ENCODE peak calls at places on chromosomes 1 and 21, in four cellular contexts. One of them, this sample, is unnamed.

GRCh38 chr1:40939320-40940059 is 40.0 kb upstream of the CTPS1 start:
- DNase-seq in left lung: no peak
- DNase-seq in heart right ventricle: peak
- DNase-seq in fibroblast of lung: peak
- DNase-seq in this sample: peak

GRCh38 chr1:153353226-153353947 is 4.3 kb upstream of the S100A9 start:
- DNase-seq in left lung: no peak
- DNase-seq in heart right ventricle: no peak
- DNase-seq in fibroblast of lung: peak
- DNase-seq in this sample: no peak

GRCh38 chr1:150302338-150302737 is 8.7 kb downstream of the MRPS21 start:
- DNase-seq in left lung: no peak
- DNase-seq in heart right ventricle: no peak
- DNase-seq in fibroblast of lung: no peak
- DNase-seq in this sample: no peak

GRCh38 chr1:184483101-184483813 is 96.4 kb downstream of the C1orf21 start:
- DNase-seq in left lung: peak
- DNase-seq in heart right ventricle: peak
- DNase-seq in fibroblast of lung: peak
- DNase-seq in this sample: peak

GRCh38 chr1:53180226-53180625 is 16.4 kb upstream of the CPT2 start:
- DNase-seq in left lung: no peak
- DNase-seq in heart right ventricle: no peak
- DNase-seq in fibroblast of lung: peak
- DNase-seq in this sample: peak

GRCh38 chr1:45929257-45929687 is 125.9 kb downstream of the MAST2 start:
- DNase-seq in left lung: no peak
- DNase-seq in heart right ventricle: no peak
- DNase-seq in fibroblast of lung: peak
- DNase-seq in this sample: peak

GRCh38 chr1:21586926-21587601 is 77.8 kb downstream of the ALPL start:
- DNase-seq in left lung: peak
- DNase-seq in heart right ventricle: peak
- DNase-seq in fibroblast of lung: peak
- DNase-seq in this sample: peak

GRCh38 chr1:236808564-236809130 is 13.6 kb downstream of the MTR start:
- DNase-seq in left lung: no peak
- DNase-seq in heart right ventricle: no peak
- DNase-seq in fibroblast of lung: no peak
- DNase-seq in this sample: peak

GRCh38 chr21:35548904-35549615 is 500.0 kb upstream of the RUNX1 start:
- DNase-seq in left lung: no peak
- DNase-seq in heart right ventricle: no peak
- DNase-seq in fibroblast of lung: peak
- DNase-seq in this sample: no peak

GRCh38 chr1:219189021-219189824 is 15.5 kb downstream of the LYPLAL1 start:
- DNase-seq in left lung: no peak
- DNase-seq in heart right ventricle: no peak
- DNase-seq in fibroblast of lung: peak
- DNase-seq in this sample: peak

GRCh38 chr1:204447736-204448135 is 36.1 kb upstream of the PPP1R15B start:
- DNase-seq in left lung: no peak
- DNase-seq in heart right ventricle: no peak
- DNase-seq in fibroblast of lung: no peak
- DNase-seq in this sample: no peak

GRCh38 chr1:180522204-180522497 is 19.8 kb upstream of the ACBD6 start:
- DNase-seq in left lung: no peak
- DNase-seq in heart right ventricle: no peak
- DNase-seq in fibroblast of lung: peak
- DNase-seq in this sample: no peak

GRCh38 chr1:78011050-78011449 is 6.3 kb downstream of the DNAJB4 start:
- DNase-seq in left lung: no peak
- DNase-seq in heart right ventricle: no peak
- DNase-seq in fibroblast of lung: no peak
- DNase-seq in this sample: no peak

GRCh38 chr1:78009276-78009675 is 4.5 kb downstream of the DNAJB4 start:
- DNase-seq in left lung: no peak
- DNase-seq in heart right ventricle: no peak
- DNase-seq in fibroblast of lung: no peak
- DNase-seq in this sample: no peak

GRCh38 chr1:78007677-78008341 is 3.1 kb downstream of the DNAJB4 start:
- DNase-seq in left lung: no peak
- DNase-seq in heart right ventricle: no peak
- DNase-seq in fibroblast of lung: no peak
- DNase-seq in this sample: no peak

GRCh38 chr1:78006491-78006890 is 1.8 kb downstream of the DNAJB4 start:
- DNase-seq in left lung: no peak
- DNase-seq in heart right ventricle: no peak
- DNase-seq in fibroblast of lung: no peak
- DNase-seq in this sample: no peak

DNA sequence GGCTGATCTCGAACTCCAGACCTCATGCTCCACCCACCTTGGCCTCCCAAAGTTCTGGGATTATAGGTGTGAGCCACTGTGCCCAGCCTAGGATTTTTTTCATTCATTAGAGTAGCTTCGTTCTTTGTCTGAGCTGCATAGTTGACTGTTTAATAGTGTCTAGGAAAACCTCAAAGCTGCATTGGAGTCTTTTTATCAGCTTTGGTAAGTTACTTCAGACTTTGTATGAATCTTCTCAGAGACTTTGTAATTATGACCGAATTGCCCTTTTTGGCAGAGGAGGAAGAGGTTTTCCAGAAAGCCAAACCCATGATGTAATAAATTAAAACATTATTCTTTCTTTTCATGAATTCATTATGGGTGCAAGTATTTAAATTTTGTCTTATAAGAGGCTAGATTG is 5.1 kb downstream of the DNAJB4 start:
- DNase-seq in left lung: no peak
- DNase-seq in heart right ventricle: no peak
- DNase-seq in fibroblast of lung: peak
- DNase-seq in this sample: peak
- H3K4me3 ChIP-seq in left lung: no peak
- H3K4me3 ChIP-seq in heart right ventricle: no peak
- H3K4me3 ChIP-seq in fibroblast of lung: peak
- H3K4me3 ChIP-seq in this sample: peak

GRCh38 chr1:110338200-110339039 is 757 bp upstream of the RBM15 start:
- DNase-seq in left lung: peak
- DNase-seq in heart right ventricle: peak
- DNase-seq in fibroblast of lung: peak
- DNase-seq in this sample: peak

GRCh38 chr1:110341146-110341871 is 2.1 kb downstream of the RBM15 start:
- DNase-seq in left lung: no peak
- DNase-seq in heart right ventricle: no peak
- DNase-seq in fibroblast of lung: no peak
- DNase-seq in this sample: peak

GRCh38 chr1:110340207-110340468 is 961 bp downstream of the RBM15 start:
- DNase-seq in left lung: no peak
- DNase-seq in heart right ventricle: no peak
- DNase-seq in fibroblast of lung: peak
- DNase-seq in this sample: no peak

GRCh38 chr1:110339040-110339426 is at the start of gene RBM15:
- DNase-seq in left lung: peak
- DNase-seq in heart right ventricle: peak
- DNase-seq in fibroblast of lung: no peak
- DNase-seq in this sample: peak

DNA sequence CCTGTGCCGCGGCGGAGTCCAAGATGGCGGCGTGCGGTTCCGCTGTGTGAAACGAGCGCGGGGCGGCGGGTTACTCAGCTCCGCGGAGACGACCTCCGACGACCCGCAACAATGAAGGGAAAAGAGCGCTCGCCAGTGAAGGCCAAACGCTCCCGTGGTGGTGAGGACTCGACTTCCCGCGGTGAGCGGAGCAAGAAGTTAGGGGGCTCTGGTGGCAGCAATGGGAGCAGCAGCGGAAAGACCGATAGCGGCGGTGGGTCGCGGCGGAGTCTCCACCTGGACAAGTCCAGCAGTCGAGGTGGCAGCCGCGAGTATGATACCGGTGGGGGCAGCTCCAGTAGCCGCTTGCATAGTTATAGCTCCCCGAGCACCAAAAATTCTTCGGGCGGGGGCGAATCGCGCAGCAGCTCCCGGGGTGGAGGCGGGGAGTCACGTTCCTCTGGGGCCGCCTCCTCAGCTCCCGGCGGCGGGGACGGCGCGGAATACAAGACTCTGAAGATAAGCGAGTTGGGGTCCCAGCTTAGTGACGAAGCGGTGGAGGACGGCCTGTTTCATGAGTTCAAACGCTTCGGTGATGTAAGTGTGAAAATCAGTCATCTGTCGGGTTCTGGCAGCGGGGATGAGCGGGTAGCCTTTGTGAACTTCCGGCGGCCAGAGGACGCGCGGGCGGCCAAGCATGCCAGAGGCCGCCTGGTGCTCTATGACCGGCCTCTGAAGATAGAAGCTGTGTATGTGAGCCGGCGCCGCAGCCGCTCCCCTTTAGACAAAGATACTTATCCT is 440 bp downstream of the RBM15 start:
- DNase-seq in left lung: peak
- DNase-seq in heart right ventricle: peak
- DNase-seq in fibroblast of lung: peak
- DNase-seq in this sample: peak
- TF ChIP-seq CTCF in left lung: peak
- TF ChIP-seq CTCF in heart right ventricle: no peak
- TF ChIP-seq CTCF in fibroblast of lung: peak
- TF ChIP-seq CTCF in this sample: peak

DNA sequence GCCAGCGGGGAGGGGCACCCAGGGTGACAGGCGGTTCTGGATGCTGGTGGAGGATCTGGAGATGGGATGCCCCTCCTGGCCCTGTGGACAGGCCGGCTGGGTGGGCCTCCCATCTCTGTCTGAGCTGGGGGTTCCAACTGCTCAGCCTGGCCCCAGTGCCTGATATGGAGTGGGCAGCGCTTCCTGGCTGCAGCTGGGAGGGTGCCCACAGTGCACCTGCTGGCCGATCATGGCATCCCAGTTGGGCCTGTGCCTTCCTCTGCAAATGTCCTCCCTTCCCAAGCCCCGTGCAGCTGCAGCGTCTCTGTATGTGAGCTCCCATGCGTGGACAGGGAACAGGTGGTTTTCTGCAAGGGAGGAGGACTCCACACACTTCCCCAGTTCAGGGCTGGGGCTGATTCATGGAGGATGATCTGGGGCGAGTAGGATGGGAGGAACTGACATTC is 2.1 kb downstream of the PFKL start:
- DNase-seq in left lung: no peak
- DNase-seq in heart right ventricle: no peak
- DNase-seq in fibroblast of lung: no peak
- DNase-seq in this sample: no peak
- H3K4me3 ChIP-seq in left lung: no peak
- H3K4me3 ChIP-seq in heart right ventricle: no peak
- H3K4me3 ChIP-seq in fibroblast of lung: no peak
- H3K4me3 ChIP-seq in this sample: no peak

DNA sequence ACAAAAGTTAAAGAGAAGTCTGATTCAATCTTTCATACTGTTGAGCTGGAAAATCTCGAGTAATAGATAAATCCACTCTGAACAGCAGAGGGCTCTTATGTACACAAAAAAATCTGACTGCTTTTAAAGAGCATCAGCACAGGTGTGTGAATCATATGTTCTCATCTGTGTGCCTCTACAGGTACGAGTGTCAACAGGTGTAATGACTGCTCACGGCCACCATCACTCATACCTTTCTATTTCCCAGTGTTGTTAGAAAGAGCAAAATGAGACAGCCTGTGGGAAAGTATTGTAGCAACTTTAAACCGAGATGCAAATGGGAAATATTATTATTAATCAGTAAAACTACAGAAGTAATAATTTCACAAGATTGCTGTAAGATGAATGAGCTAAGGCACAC is 49.0 kb upstream of the SCAF4 start:
- DNase-seq in left lung: no peak
- DNase-seq in heart right ventricle: no peak
- DNase-seq in fibroblast of lung: no peak
- DNase-seq in this sample: no peak
- TF ChIP-seq CTCF in left lung: no peak
- TF ChIP-seq CTCF in heart right ventricle: no peak
- TF ChIP-seq CTCF in fibroblast of lung: no peak
- TF ChIP-seq CTCF in this sample: no peak